ENCODE peak calls at places on chromosomes 1 and 21, in ten cellular contexts. Y is GM12878; U is left ventricle myocardium inferior; D is pancreas; N is lung; G is CD4-positive, alpha-beta T cell; O is heart left ventricle; T is right cardiac atrium; H is transverse colon; B is colonic mucosa. S is an unnamed sample. For H3K9me3, the result is how much of the 10 kb centered on the place peaks cover.

GRCh38 chr1:21896652-21897532 is 40.2 kb downstream of the HSPG2 start:
- DNase-seq in Y (no peak), U (peak), D (no peak), N (peak), G (no peak), O (peak), T (peak), H (peak), B (peak), S (peak)

GRCh38 chr1:235588916-235589515 is 60.6 kb downstream of the GNG4 start:
- DNase-seq in Y (no peak), U (no peak), D (no peak), N (no peak), G (no peak), O (no peak), T (no peak), H (no peak), B (no peak), S (no peak)

GRCh38 chr1:53539226-53539625 is 80.0 kb downstream of the DMRTB1 start:
- DNase-seq in Y (no peak), U (no peak), D (no peak), N (no peak), G (no peak), O (no peak), T (no peak), H (no peak), B (no peak), S (no peak)

GRCh38 chr1:99766378-99766800 is at the start of gene FRRS1:
- DNase-seq in Y (peak), U (peak), D (peak), N (peak), G (peak), O (peak), T (peak), H (peak), B (peak), S (peak)

GRCh38 chr1:66929999-66930822 is 5.4 kb downstream of the MIER1 start:
- DNase-seq in Y (peak), U (peak), D (peak), N (peak), G (peak), O (peak), T (peak), H (peak), B (peak), S (peak)

GRCh38 chr1:9717193-9718005 is 65.9 kb downstream of the PIK3CD start:
- DNase-seq in Y (peak), U (peak), D (no peak), N (peak), G (peak), O (peak), T (no peak), H (peak), B (peak), S (peak)

GRCh38 chr1:98991127-98992003 is 13.3 kb downstream of the PLPPR5 start:
- DNase-seq in Y (peak), U (no peak), D (no peak), N (no peak), G (no peak), O (no peak), T (no peak), H (no peak), B (no peak), S (no peak)

GRCh38 chr1:185965870-185966269 is 231.7 kb downstream of the HMCN1 start:
- DNase-seq in Y (no peak), U (no peak), D (no peak), N (no peak), G (no peak), O (no peak), T (no peak), H (no peak), B (no peak), S (no peak)

GRCh38 chr1:225440380-225440957 is 12.6 kb upstream of the LBR start:
- DNase-seq in Y (no peak), U (no peak), D (no peak), N (no peak), G (no peak), O (no peak), T (no peak), H (peak), B (peak), S (no peak)

GRCh38 chr1:182056596-182057366 is 4.7 kb downstream of the ZNF648 start:
- DNase-seq in Y (no peak), U (no peak), D (no peak), N (no peak), G (no peak), O (no peak), T (no peak), H (no peak), B (peak), S (no peak)

GRCh38 chr1:232039303-232039702 is 412.7 kb downstream of the DISC1 start:
- DNase-seq in Y (no peak), U (no peak), D (no peak), N (no peak), G (no peak), O (no peak), T (no peak), H (no peak), B (no peak), S (peak)

GRCh38 chr1:52631759-52632331 is 1.1 kb upstream of the SHISAL2A start:
- DNase-seq in Y (no peak), U (no peak), D (no peak), N (no peak), G (no peak), O (no peak), T (no peak), H (no peak), B (no peak), S (no peak)

GRCh38 chr1:100440075-100440809 is 87.9 kb downstream of the CDC14A start:
- DNase-seq in Y (no peak), U (no peak), D (no peak), N (no peak), G (peak), O (peak), T (no peak), H (peak), B (peak), S (no peak)

GRCh38 chr1:169779970-169780369 is 14.7 kb downstream of the METTL18 start:
- DNase-seq in Y (no peak), U (no peak), D (no peak), N (no peak), G (no peak), O (no peak), T (no peak), H (no peak), B (no peak), S (no peak)

GRCh38 chr21:33972539-33972938 is 56.9 kb upstream of the ATP5PO start:
- DNase-seq in Y (no peak), U (no peak), D (no peak), N (no peak), G (no peak), O (no peak), T (no peak), H (no peak), B (no peak), S (no peak)

GRCh38 chr1:222441006-222441620 is 106.8 kb downstream of the HHIPL2 start:
- DNase-seq in Y (no peak), U (no peak), D (no peak), N (no peak), G (no peak), O (no peak), T (no peak), H (no peak), B (no peak), S (no peak)

GRCh38 chr1:79042539-79042938 is 36.0 kb upstream of the ADGRL4 start:
- DNase-seq in Y (no peak), U (no peak), D (no peak), N (no peak), G (no peak), O (no peak), T (no peak), H (no peak), B (no peak), S (no peak)

GRCh38 chr1:160414836-160415235 is 14.5 kb downstream of the VANGL2 start:
- DNase-seq in Y (no peak), U (no peak), D (no peak), N (no peak), G (no peak), O (no peak), T (no peak), H (no peak), B (no peak), S (no peak)

GRCh38 chr1:156124557-156125483 is 10.3 kb downstream of the LMNA start:
- DNase-seq in Y (peak), U (no peak), D (no peak), N (no peak), G (no peak), O (peak), T (peak), H (peak), B (peak), S (no peak)

GRCh38 chr1:167981933-167982332 is 45.1 kb upstream of the MPC2 start:
- DNase-seq in Y (no peak), U (no peak), D (no peak), N (no peak), G (no peak), O (no peak), T (no peak), H (no peak), B (no peak), S (no peak)

GRCh38 chr1:23779826-23780371 is 1.7 kb downstream of the PITHD1 start:
- DNase-seq in Y (no peak), U (no peak), D (no peak), N (no peak), G (no peak), O (no peak), T (no peak), H (no peak), B (no peak), S (no peak)

GRCh38 chr1:155307247-155307740 is 1.4 kb upstream of the FDPS start:
- DNase-seq in Y (no peak), U (no peak), D (no peak), N (no peak), G (no peak), O (no peak), T (no peak), H (no peak), B (no peak), S (no peak)

GRCh38 chr1:165445388-165445787 is 462 bp upstream of the RXRG start:
- DNase-seq in Y (no peak), U (no peak), D (no peak), N (no peak), G (no peak), O (no peak), T (no peak), H (no peak), B (no peak), S (no peak)

GRCh38 chr1:2544093-2544874 is 11.9 kb upstream of the TNFRSF14 start:
- DNase-seq in Y (no peak), U (no peak), D (no peak), N (no peak), G (no peak), O (no peak), T (no peak), H (no peak), B (no peak), S (no peak)

GRCh38 chr1:2543543-2544092 is 12.6 kb upstream of the TNFRSF14 start:
- DNase-seq in Y (no peak), U (no peak), D (no peak), N (no peak), G (peak), O (no peak), T (no peak), H (peak), B (no peak), S (no peak)

GRCh38 chr1:2540816-2541492 is 10.9 kb upstream of the HES5 start:
- DNase-seq in Y (no peak), U (no peak), D (no peak), N (no peak), G (no peak), O (no peak), T (no peak), H (no peak), B (no peak), S (no peak)

GRCh38 chr1:2541619-2542246 is 11.7 kb upstream of the HES5 start:
- DNase-seq in Y (no peak), U (peak), D (peak), N (no peak), G (no peak), O (no peak), T (peak), H (peak), B (peak), S (peak)

GRCh38 chr1:2542262-2542915 is 12.3 kb upstream of the HES5 start:
- DNase-seq in Y (no peak), U (no peak), D (no peak), N (no peak), G (no peak), O (no peak), T (no peak), H (no peak), B (no peak), S (no peak)
- H3K9me3 ChIP-seq in Y (under half), U (under half), D (under half), N (under half), G (under half), O (under half), T (under half), H (under half), B (under half), S (under half)

DNA sequence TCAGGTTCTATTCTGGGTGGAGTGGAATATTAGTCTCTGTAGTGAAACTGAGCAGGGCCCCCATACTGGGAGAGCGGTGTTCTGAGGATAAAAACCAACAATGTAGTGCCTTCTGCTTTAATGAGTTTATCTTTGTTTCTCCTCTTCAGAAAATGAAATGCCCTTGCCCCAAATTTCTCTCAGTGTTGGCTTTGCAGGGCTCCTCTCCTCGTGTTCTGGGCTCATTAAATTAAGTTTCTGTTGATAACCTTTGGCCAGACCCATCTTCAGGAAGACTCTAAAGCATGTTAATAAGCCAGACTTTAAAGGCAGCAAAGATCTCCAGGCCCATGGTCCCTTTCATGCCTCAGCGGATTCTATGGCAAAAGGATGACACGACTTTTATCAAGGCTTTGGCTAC is 223.2 kb upstream of the PLXNA2 start:
- DNase-seq in Y (no peak), U (no peak), D (no peak), N (no peak), G (no peak), O (no peak), T (no peak), H (no peak), B (no peak), S (no peak)
- H3K27ac ChIP-seq in Y (no peak), U (no peak), D (no peak), N (no peak), G (no peak), O (no peak), T (no peak), H (no peak), B (no peak), S (no peak)

DNA sequence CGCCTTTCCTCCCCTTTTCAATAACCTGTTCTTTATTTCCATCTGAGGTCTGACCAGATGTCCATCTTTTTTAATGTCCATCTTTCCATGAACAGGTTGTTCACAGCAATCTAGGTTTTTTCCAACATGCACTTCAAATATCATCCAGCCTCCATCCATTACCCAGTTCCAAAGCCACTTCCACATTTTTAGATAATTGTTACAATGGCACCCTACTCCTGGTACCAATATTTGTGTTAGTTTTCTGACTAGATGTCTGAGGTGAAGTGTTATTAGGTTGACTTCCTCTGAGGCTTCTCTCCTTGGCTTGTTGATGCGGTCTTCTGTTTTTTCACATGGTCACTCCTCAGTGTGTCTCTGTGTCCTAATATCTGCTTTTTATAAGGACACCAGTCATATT is 89.4 kb downstream of the OBSCN start:
- DNase-seq in Y (no peak), U (no peak), D (no peak), N (no peak), G (no peak), O (no peak), T (no peak), H (no peak), B (no peak), S (no peak)
- H3K9me3 ChIP-seq in Y (under half), U (under half), D (under half), N (under half), G (under half), O (under half), T (under half), H (under half), B (under half), S (under half)

DNA sequence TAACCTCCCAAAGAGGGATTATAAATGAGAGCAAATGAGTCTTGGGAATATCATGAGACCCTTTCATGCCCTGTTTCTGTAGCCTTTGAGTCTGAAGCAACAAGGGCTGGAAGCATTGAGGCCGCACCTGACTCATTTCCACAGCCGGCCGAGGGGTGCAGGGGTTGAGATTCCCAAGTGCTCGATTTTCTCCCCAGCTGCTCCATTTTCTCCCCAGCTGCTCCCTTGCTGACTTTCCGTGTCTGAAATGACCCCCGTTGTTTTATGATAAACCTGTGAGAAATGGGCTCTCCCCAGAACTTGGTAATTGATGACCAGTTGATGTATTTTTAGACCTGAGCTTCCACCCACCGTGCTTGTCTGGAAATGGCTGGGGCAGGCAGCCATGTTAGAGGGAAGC is 22.9 kb downstream of the SIM2 start:
- DNase-seq in Y (no peak), U (no peak), D (no peak), N (no peak), G (no peak), O (no peak), T (no peak), H (no peak), B (no peak), S (no peak)
- H3K27ac ChIP-seq in Y (no peak), U (no peak), D (no peak), N (no peak), G (no peak), O (no peak), T (no peak), H (no peak), B (no peak), S (no peak)

GRCh38 chr1:238624786-238625185 is 734.1 kb upstream of the ZP4 start:
- DNase-seq in Y (no peak), U (no peak), D (no peak), N (no peak), G (no peak), O (no peak), T (no peak), H (no peak), B (no peak), S (no peak)

DNA sequence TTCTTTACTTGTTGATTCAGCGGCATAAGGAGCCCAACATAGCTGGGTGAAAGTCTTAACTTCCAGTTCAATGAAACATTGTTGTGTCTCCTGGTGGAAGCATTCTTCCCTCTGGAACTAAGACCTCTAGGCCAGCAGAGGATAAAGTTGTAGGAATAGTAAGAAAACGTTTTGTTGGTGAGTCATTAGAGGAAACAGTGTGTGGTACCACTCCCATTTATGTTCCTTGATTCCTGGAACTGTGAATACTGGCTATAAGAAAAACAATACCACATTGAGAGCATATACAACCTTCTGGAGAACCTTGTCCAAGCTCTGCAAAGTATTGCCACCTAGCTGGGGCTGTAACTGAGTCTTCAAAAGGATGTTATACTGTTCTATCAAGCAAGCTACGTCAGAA is 737.4 kb upstream of the ZP4 start:
- DNase-seq in Y (no peak), U (no peak), D (no peak), N (no peak), G (no peak), O (no peak), T (no peak), H (no peak), B (no peak), S (no peak)
- H3K9me3 ChIP-seq in Y (under half), U (under half), D (under half), N (under half), G (under half), O (under half), T (under half), H (under half), B (under half), S (under half)

DNA sequence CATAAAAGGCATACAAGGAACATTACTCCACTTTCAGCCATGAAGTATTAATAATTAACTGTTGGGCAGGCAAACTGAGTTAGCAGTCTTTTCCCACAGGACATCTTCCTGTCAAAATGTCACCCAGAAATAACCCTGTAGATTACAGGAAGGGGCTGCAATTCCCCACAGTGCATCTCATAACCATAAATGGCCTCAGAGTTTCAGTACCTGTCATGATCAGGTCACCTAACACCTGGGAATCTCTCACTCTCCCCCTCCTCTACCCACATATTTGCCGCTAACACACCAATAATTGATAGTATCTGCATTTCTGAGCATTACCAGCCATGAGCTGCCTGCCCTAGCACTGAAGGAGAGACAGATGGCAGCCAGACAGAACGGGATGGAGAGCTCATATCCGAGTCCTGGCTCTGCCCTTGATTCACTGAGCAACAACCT is 474.9 kb downstream of the SMYD3 start:
- DNase-seq in Y (no peak), U (no peak), D (no peak), N (no peak), G (no peak), O (no peak), T (no peak), H (no peak), B (no peak), S (no peak)
- H3K27ac ChIP-seq in Y (no peak), U (no peak), D (no peak), N (no peak), G (no peak), O (no peak), T (no peak), H (no peak), B (no peak), S (no peak)

DNA sequence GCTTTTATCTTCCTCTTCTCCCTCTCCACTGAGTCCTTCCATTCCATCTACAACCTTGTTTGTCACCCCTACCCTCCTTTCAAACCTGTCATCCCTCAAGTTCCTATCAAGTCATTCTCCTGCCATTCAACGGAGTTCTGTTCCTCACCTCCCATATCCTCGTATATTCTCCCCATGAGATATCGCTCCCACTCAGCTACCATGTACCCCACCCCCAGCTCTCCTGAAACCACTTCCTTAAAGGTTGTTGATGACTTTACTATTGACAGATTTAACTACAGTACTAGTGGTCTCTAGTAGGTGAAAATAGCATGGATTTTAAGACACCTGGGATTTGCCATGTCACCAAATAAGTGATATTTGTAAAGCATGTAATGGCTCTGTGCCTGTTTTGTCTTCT is 107.4 kb upstream of the BARHL2 start:
- DNase-seq in Y (no peak), U (no peak), D (no peak), N (no peak), G (no peak), O (no peak), T (no peak), H (no peak), B (no peak), S (no peak)
- H3K9me3 ChIP-seq in Y (under half), U (under half), D (under half), N (under half), G (under half), O (under half), T (under half), H (under half), B (under half), S (under half)

GRCh38 chr1:1259540-1259939 is 13.0 kb upstream of the C1QTNF12 start:
- DNase-seq in Y (no peak), U (no peak), D (no peak), N (no peak), G (no peak), O (no peak), T (no peak), H (no peak), B (no peak), S (no peak)

GRCh38 chr1:1260843-1261560 is 12.7 kb downstream of the UBE2J2 start:
- DNase-seq in Y (no peak), U (no peak), D (no peak), N (no peak), G (no peak), O (no peak), T (no peak), H (no peak), B (no peak), S (no peak)

GRCh38 chr1:1259119-1259488 is 12.6 kb upstream of the C1QTNF12 start:
- DNase-seq in Y (no peak), U (no peak), D (no peak), N (no peak), G (no peak), O (no peak), T (no peak), H (no peak), B (no peak), S (no peak)

GRCh38 chr1:1262759-1263158 is 10.9 kb downstream of the UBE2J2 start:
- DNase-seq in Y (no peak), U (no peak), D (no peak), N (no peak), G (no peak), O (no peak), T (no peak), H (no peak), B (no peak), S (no peak)

GRCh38 chr1:1259948-1260614 is 13.6 kb upstream of the C1QTNF12 start:
- DNase-seq in Y (no peak), U (peak), D (no peak), N (no peak), G (no peak), O (no peak), T (no peak), H (no peak), B (no peak), S (no peak)
- H3K27ac ChIP-seq in Y (no peak), U (peak), D (no peak), N (no peak), G (no peak), O (no peak), T (peak), H (no peak), B (no peak), S (no peak)

S was measured in thyroid gland.